ENCODE peak calls at places on chromosomes 7 and 10, in four cellular contexts. Z, I, K and S are unnamed samples.

GRCh38 chr7:30549933-30550493 is 44.7 kb upstream of the GARS1 start:
- DNase-seq in Z (no peak), I (no peak), K (no peak), S (no peak)

GRCh38 chr7:122682805-122683204 is 16.1 kb downstream of the RNF133 start:
- DNase-seq in Z (no peak), I (no peak), K (no peak), S (no peak)

GRCh38 chr10:79248341-79248931 is 98.8 kb upstream of the PPIF start:
- DNase-seq in Z (no peak), I (no peak), K (peak), S (no peak)

GRCh38 chr10:121527690-121528089 is 70.6 kb downstream of the FGFR2 start:
- DNase-seq in Z (no peak), I (no peak), K (no peak), S (no peak)

GRCh38 chr10:112658900-112659328 is 211.9 kb downstream of the VTI1A start:
- DNase-seq in Z (no peak), I (peak), K (no peak), S (peak)

GRCh38 chr7:55533050-55533728 is 39.1 kb downstream of the VOPP1 start:
- DNase-seq in Z (peak), I (no peak), K (no peak), S (no peak)

GRCh38 chr7:27196287-27196739 is 3.6 kb downstream of the HOXA13 start:
- DNase-seq in Z (peak), I (peak), K (peak), S (peak)

GRCh38 chr10:72834183-72834825 is 59.2 kb upstream of the OIT3 start:
- DNase-seq in Z (peak), I (peak), K (peak), S (peak)

GRCh38 chr10:71711052-71711623 is 8.4 kb downstream of the C10orf105 start:
- DNase-seq in Z (no peak), I (no peak), K (no peak), S (no peak)

GRCh38 chr10:100998183-100998990 is 1.2 kb upstream of the LZTS2 start:
- DNase-seq in Z (no peak), I (peak), K (peak), S (peak)

GRCh38 chr7:44213872-44214595 is 13.3 kb downstream of the YKT6 start:
- DNase-seq in Z (no peak), I (peak), K (peak), S (peak)

GRCh38 chr7:122219253-122219865 is 75.3 kb upstream of the AASS start:
- DNase-seq in Z (no peak), I (peak), K (peak), S (no peak)

GRCh38 chr7:131529179-131529578 is 27.2 kb downstream of the PODXL start:
- DNase-seq in Z (no peak), I (no peak), K (no peak), S (no peak)

GRCh38 chr7:116578526-116578925 is 53.7 kb downstream of the CAV1 start:
- DNase-seq in Z (no peak), I (no peak), K (no peak), S (no peak)

GRCh38 chr7:55571534-55572377 is 546 bp downstream of the VOPP1 start:
- DNase-seq in Z (no peak), I (peak), K (peak), S (peak)

GRCh38 chr7:26105931-26106330 is 46.1 kb upstream of the NFE2L3 start:
- DNase-seq in Z (no peak), I (no peak), K (no peak), S (no peak)

GRCh38 chr10:85596389-85596788 is 770.2 kb downstream of the GRID1 start:
- DNase-seq in Z (no peak), I (no peak), K (no peak), S (no peak)
- TF ChIP-seq JUND in Z (no peak), I (no peak), K (no peak), S (no peak)

GRCh38 chr7:21902240-21902639 is 43.5 kb downstream of the CDCA7L start:
- DNase-seq in Z (no peak), I (no peak), K (no peak), S (no peak)

GRCh38 chr7:21903074-21903786 is 42.5 kb downstream of the CDCA7L start:
- DNase-seq in Z (no peak), I (peak), K (no peak), S (no peak)

GRCh38 chr7:21893401-21893800 is 52.3 kb downstream of the CDCA7L start:
- DNase-seq in Z (no peak), I (no peak), K (no peak), S (peak)

GRCh38 chr7:21898265-21898930 is 47.3 kb downstream of the CDCA7L start:
- DNase-seq in Z (peak), I (no peak), K (no peak), S (no peak)
- TF ChIP-seq JUND in Z (no peak), I (no peak), K (no peak), S (no peak)

GRCh38 chr7:74084722-74085578 is 1.3 kb downstream of the LIMK1 start:
- DNase-seq in Z (no peak), I (no peak), K (peak), S (no peak)

GRCh38 chr7:74087791-74088453 is 4.3 kb downstream of the LIMK1 start:
- DNase-seq in Z (no peak), I (no peak), K (no peak), S (no peak)

GRCh38 chr7:74082770-74083116 is 861 bp upstream of the LIMK1 start:
- DNase-seq in Z (no peak), I (no peak), K (peak), S (no peak)

GRCh38 chr7:74083117-74083876 is at the start of gene LIMK1:
- DNase-seq in Z (no peak), I (peak), K (peak), S (peak)

DNA sequence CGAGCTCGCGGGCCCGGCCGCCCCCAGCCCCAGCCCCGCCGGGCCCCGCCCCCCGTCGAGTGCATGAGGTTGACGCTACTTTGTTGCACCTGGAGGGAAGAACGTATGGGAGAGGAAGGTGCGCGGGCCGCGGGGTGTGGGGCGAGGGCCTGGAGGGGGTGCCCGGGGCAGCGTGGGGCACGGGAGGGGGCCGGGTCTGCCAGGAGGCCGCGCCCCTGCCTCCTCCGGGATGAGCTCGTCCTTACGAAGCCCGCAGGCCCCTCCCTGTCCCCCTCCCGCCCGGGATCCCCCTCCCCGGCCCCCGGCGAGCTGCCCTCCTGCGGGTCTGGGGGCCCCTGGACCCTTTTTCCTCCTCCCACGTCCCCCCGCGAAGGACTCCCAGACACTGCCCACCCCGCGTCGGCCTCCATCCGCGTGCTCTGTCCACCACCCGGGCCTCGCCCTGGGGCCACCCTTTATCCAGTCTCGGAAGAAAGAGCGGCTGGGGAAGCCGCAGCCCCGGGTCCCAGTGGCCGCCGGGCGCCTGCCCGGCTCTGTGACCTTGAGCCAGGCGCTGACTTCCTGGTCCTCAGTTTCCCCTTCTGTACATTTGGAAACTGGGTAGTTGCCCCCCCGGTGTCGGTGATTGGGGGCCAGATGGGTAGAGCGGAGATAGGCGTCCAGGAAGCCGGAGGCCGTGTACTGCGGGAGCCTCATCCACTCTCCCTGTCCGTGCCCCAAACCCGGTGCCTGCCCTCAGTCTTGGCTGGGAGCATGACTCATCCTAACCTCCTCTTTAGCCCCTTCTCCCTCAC is 521 bp downstream of the LIMK1 start:
- DNase-seq in Z (no peak), I (no peak), K (peak), S (peak)
- TF ChIP-seq JUND in Z (no peak), I (no peak), K (no peak), S (no peak)

GRCh38 chr7:13848576-13849527 is 140.6 kb downstream of the ETV1 start:
- DNase-seq in Z (no peak), I (no peak), K (peak), S (no peak)

GRCh38 chr7:13851756-13852155 is 137.7 kb downstream of the ETV1 start:
- DNase-seq in Z (no peak), I (no peak), K (peak), S (no peak)

GRCh38 chr7:13852281-13852968 is 137.0 kb downstream of the ETV1 start:
- DNase-seq in Z (no peak), I (no peak), K (no peak), S (no peak)

GRCh38 chr7:13849528-13849892 is 140.0 kb downstream of the ETV1 start:
- DNase-seq in Z (no peak), I (no peak), K (no peak), S (no peak)

GRCh38 chr7:13850185-13850752 is 139.2 kb downstream of the ETV1 start:
- DNase-seq in Z (peak), I (no peak), K (peak), S (peak)
- TF ChIP-seq JUND in Z (peak), I (no peak), K (peak), S (no peak)

GRCh38 chr10:124522131-124522902 is 60.7 kb downstream of the LHPP start:
- DNase-seq in Z (no peak), I (no peak), K (no peak), S (no peak)

GRCh38 chr10:124523886-124524285 is 62.3 kb downstream of the LHPP start:
- DNase-seq in Z (no peak), I (no peak), K (no peak), S (no peak)

GRCh38 chr10:124521429-124521871 is 59.8 kb downstream of the LHPP start:
- DNase-seq in Z (no peak), I (no peak), K (no peak), S (no peak)

GRCh38 chr10:124523301-124523871 is 61.8 kb downstream of the LHPP start:
- DNase-seq in Z (no peak), I (no peak), K (no peak), S (no peak)

DNA sequence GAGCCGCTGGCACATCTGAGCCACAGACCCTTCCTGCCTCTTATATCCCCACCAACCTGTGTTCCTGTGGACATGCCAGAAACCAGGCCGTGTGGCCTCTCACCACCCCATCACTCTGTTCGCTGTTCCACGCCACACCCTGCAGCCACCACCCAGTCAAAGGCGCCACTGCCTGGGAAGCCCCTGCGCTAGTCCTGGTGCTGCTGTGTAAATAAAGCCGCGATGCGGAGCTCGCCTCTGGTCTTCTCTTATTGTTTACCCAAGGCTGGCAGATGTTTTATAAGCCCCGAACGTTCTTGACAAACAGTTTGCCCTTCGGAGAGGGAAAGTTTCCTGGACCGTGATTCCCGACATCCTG is 61.3 kb downstream of the LHPP start:
- DNase-seq in Z (no peak), I (peak), K (no peak), S (no peak)
- TF ChIP-seq JUND in Z (no peak), I (no peak), K (no peak), S (no peak)

GRCh38 chr10:49322371-49323170 is 23.6 kb downstream of the C10orf71 start:
- DNase-seq in Z (no peak), I (no peak), K (no peak), S (no peak)
- TF ChIP-seq JUND in Z (no peak), I (no peak), K (no peak), S (no peak)

DNA sequence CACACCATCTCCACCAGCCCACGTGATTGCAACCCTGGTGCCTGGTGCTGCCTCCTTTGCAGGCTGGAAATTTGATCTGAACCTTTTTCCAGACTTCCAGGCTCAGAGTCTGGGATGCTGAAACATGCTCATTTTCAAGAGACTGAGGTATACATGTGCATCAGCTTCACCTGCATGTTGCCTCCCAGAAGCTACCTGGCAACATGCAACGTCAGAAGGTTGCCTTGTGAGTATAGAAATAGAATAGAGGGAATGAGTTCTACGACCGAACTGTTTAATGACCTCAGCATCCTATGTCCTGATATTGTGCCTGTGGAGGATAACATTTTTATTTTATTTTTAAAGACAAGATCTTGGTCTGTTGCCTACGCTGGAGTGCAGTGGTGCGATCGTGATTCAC is 1.9 kb upstream of the ZNF212 start:
- DNase-seq in Z (no peak), I (no peak), K (peak), S (no peak)
- TF ChIP-seq JUND in Z (no peak), I (no peak), K (no peak), S (no peak)

DNA sequence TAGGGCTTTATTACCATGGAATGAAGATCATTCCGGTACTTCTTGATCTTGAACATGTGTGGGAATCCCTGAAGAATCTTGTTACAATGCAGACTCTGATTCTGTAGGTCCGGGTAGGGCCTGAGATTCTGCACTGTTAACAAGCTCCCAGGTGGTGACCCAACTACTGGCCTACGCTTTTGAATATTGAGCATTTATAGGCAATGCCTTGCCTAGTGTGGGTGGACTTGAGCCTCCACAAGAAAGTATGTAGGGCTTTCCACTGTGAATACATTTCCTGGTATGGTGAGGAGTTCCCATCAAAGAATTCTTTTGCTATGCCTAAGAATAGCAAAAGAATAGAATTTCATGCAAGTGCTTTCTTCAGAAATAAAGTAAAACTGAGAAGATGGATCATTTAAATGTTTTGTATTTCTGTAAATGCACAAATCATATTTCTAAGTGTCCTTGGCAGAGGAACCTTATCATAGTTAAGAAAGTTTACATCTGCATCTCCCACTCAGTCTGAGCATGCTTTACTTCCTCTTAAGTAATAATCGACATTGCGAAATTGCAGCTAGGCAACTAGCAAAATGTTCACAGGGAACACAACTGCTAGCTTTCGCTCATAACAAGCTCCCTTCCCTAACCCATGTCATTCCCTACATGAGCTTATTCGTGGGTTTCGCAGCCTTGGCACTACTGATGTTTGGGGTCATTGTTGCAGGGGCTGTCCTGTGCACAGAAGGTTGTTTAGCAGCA is 71.4 kb downstream of the AHR start:
- DNase-seq in Z (no peak), I (peak), K (no peak), S (peak)
- TF ChIP-seq JUND in Z (no peak), I (no peak), K (no peak), S (no peak)

GRCh38 chr7:138543739-138544138 is 83.7 kb downstream of the TRIM24 start:
- DNase-seq in Z (no peak), I (no peak), K (no peak), S (no peak)
- TF ChIP-seq JUND in Z (no peak), I (no peak), K (no peak), S (no peak)